ENCODE peak calls at places on chromosomes 6 and 20, in five cellular contexts. One of them, this sample, is unnamed.

GRCh38 chr6:167937948-167938911 is 59.2 kb upstream of the KIF25 start:
- DNase-seq in choroid plexus epithelial cell: no peak
- DNase-seq in NT2/D1: no peak
- DNase-seq in stromal cell of bone marrow: no peak
- DNase-seq in AG04450: no peak
- DNase-seq in this sample: no peak

GRCh38 chr20:9145142-9145541 is 76.3 kb downstream of the PLCB4 start:
- DNase-seq in stromal cell of bone marrow: no peak
- DNase-seq in AG04450: no peak
- DNase-seq in choroid plexus epithelial cell: peak
- DNase-seq in NT2/D1: no peak
- DNase-seq in this sample: no peak

GRCh38 chr6:129890701-129891100 is 29.6 kb upstream of the TMEM244 start:
- DNase-seq in NT2/D1: no peak
- DNase-seq in stromal cell of bone marrow: no peak
- DNase-seq in choroid plexus epithelial cell: peak
- DNase-seq in AG04450: no peak
- DNase-seq in this sample: no peak

GRCh38 chr6:105120570-105120969 is 59.2 kb downstream of the POPDC3 start:
- DNase-seq in choroid plexus epithelial cell: peak
- DNase-seq in AG04450: no peak
- DNase-seq in NT2/D1: no peak
- DNase-seq in stromal cell of bone marrow: peak
- DNase-seq in this sample: no peak

GRCh38 chr6:28296520-28297060 is 15.2 kb downstream of the PGBD1 start:
- DNase-seq in NT2/D1: no peak
- DNase-seq in choroid plexus epithelial cell: no peak
- DNase-seq in AG04450: no peak
- DNase-seq in stromal cell of bone marrow: no peak
- DNase-seq in this sample: no peak

GRCh38 chr6:147053311-147053921 is 150.8 kb upstream of the STXBP5 start:
- DNase-seq in choroid plexus epithelial cell: no peak
- DNase-seq in AG04450: no peak
- DNase-seq in stromal cell of bone marrow: peak
- DNase-seq in NT2/D1: peak
- DNase-seq in this sample: no peak

GRCh38 chr6:28543671-28544131 is 18.0 kb downstream of the GPX5 start:
- DNase-seq in stromal cell of bone marrow: no peak
- DNase-seq in AG04450: no peak
- DNase-seq in NT2/D1: no peak
- DNase-seq in choroid plexus epithelial cell: peak
- DNase-seq in this sample: no peak

GRCh38 chr6:78808356-78808891 is 58.9 kb upstream of the IRAK1BP1 start:
- DNase-seq in stromal cell of bone marrow: no peak
- DNase-seq in AG04450: no peak
- DNase-seq in NT2/D1: no peak
- DNase-seq in choroid plexus epithelial cell: no peak
- DNase-seq in this sample: no peak

GRCh38 chr6:6631526-6632276 is 43.2 kb downstream of the LY86 start:
- DNase-seq in AG04450: no peak
- DNase-seq in choroid plexus epithelial cell: peak
- DNase-seq in stromal cell of bone marrow: no peak
- DNase-seq in NT2/D1: no peak
- DNase-seq in this sample: no peak

GRCh38 chr20:60215786-60216730 is 257.8 kb downstream of the CDH26 start:
- DNase-seq in AG04450: no peak
- DNase-seq in NT2/D1: no peak
- DNase-seq in stromal cell of bone marrow: no peak
- DNase-seq in choroid plexus epithelial cell: no peak
- DNase-seq in this sample: no peak

GRCh38 chr20:53020834-53021233 is 48.7 kb downstream of the TSHZ2 start:
- DNase-seq in NT2/D1: no peak
- DNase-seq in choroid plexus epithelial cell: no peak
- DNase-seq in stromal cell of bone marrow: no peak
- DNase-seq in AG04450: no peak
- DNase-seq in this sample: no peak

GRCh38 chr20:63396300-63396699 is 35.2 kb upstream of the CHRNA4 start:
- DNase-seq in AG04450: no peak
- DNase-seq in choroid plexus epithelial cell: no peak
- DNase-seq in NT2/D1: no peak
- DNase-seq in stromal cell of bone marrow: no peak
- DNase-seq in this sample: no peak

GRCh38 chr6:109236140-109237081 is 141.1 kb downstream of the CEP57L1 start:
- DNase-seq in NT2/D1: peak
- DNase-seq in AG04450: no peak
- DNase-seq in choroid plexus epithelial cell: no peak
- DNase-seq in stromal cell of bone marrow: no peak
- DNase-seq in this sample: no peak

GRCh38 chr6:128233501-128233900 is 286.9 kb downstream of the PTPRK start:
- DNase-seq in AG04450: no peak
- DNase-seq in choroid plexus epithelial cell: no peak
- DNase-seq in stromal cell of bone marrow: no peak
- DNase-seq in NT2/D1: no peak
- DNase-seq in this sample: no peak

GRCh38 chr6:102813489-102814275 is 1420.2 kb downstream of the GRIK2 start:
- DNase-seq in stromal cell of bone marrow: no peak
- DNase-seq in AG04450: no peak
- DNase-seq in NT2/D1: no peak
- DNase-seq in choroid plexus epithelial cell: no peak
- DNase-seq in this sample: no peak

GRCh38 chr6:96816182-96816888 is 20.9 kb downstream of the GPR63 start:
- DNase-seq in stromal cell of bone marrow: no peak
- DNase-seq in choroid plexus epithelial cell: peak
- DNase-seq in NT2/D1: no peak
- DNase-seq in AG04450: no peak
- DNase-seq in this sample: no peak

GRCh38 chr6:27503436-27504030 is 30.6 kb upstream of the ZNF184 start:
- DNase-seq in choroid plexus epithelial cell: peak
- DNase-seq in NT2/D1: peak
- DNase-seq in AG04450: no peak
- DNase-seq in stromal cell of bone marrow: peak
- DNase-seq in this sample: peak

GRCh38 chr6:16533210-16533609 is 228.1 kb downstream of the ATXN1 start:
- DNase-seq in NT2/D1: no peak
- DNase-seq in stromal cell of bone marrow: no peak
- DNase-seq in AG04450: no peak
- DNase-seq in choroid plexus epithelial cell: no peak
- DNase-seq in this sample: no peak

This sample was measured in AG08395.